ENCODE peak calls at places on chromosomes 3 and 15, in five cellular contexts. One of them, this sample, is unnamed. For H3K4me1 and H3K27me3, the result is how much of the 10 kb centered on the place peaks cover.

GRCh38 chr15:30791239-30791638 is 112.5 kb upstream of the FAN1 start:
- DNase-seq in heart left ventricle: no peak
- DNase-seq in left ventricle myocardium inferior: no peak
- DNase-seq in neural progenitor cell: peak
- DNase-seq in iPS DF 6.9: no peak
- DNase-seq in this sample: no peak

GRCh38 chr3:171566803-171567422 is 106.7 kb upstream of the TNIK start:
- DNase-seq in heart left ventricle: no peak
- DNase-seq in iPS DF 6.9: no peak
- DNase-seq in neural progenitor cell: peak
- DNase-seq in left ventricle myocardium inferior: no peak
- DNase-seq in this sample: no peak

GRCh38 chr3:134364061-134364935 is 9.9 kb downstream of the AMOTL2 start:
- DNase-seq in left ventricle myocardium inferior: peak
- DNase-seq in heart left ventricle: peak
- DNase-seq in neural progenitor cell: peak
- DNase-seq in iPS DF 6.9: peak
- DNase-seq in this sample: peak

GRCh38 chr3:192409203-192409837 is 318.0 kb downstream of the FGF12 start:
- DNase-seq in left ventricle myocardium inferior: peak
- DNase-seq in neural progenitor cell: peak
- DNase-seq in heart left ventricle: peak
- DNase-seq in iPS DF 6.9: no peak
- DNase-seq in this sample: peak

GRCh38 chr15:44066211-44066827 is 128.8 kb downstream of the FRMD5 start:
- DNase-seq in heart left ventricle: no peak
- DNase-seq in neural progenitor cell: peak
- DNase-seq in left ventricle myocardium inferior: no peak
- DNase-seq in iPS DF 6.9: peak
- DNase-seq in this sample: no peak

GRCh38 chr15:67574981-67575632 is 32.6 kb downstream of the MAP2K5 start:
- DNase-seq in neural progenitor cell: peak
- DNase-seq in left ventricle myocardium inferior: no peak
- DNase-seq in heart left ventricle: no peak
- DNase-seq in iPS DF 6.9: no peak
- DNase-seq in this sample: no peak

GRCh38 chr15:73872370-73872769 is 994 bp upstream of the TBC1D21 start:
- DNase-seq in left ventricle myocardium inferior: no peak
- DNase-seq in neural progenitor cell: no peak
- DNase-seq in heart left ventricle: no peak
- DNase-seq in iPS DF 6.9: no peak
- DNase-seq in this sample: no peak

GRCh38 chr3:105812194-105812586 is 56.6 kb downstream of the CBLB start:
- DNase-seq in iPS DF 6.9: no peak
- DNase-seq in left ventricle myocardium inferior: no peak
- DNase-seq in heart left ventricle: no peak
- DNase-seq in neural progenitor cell: no peak
- DNase-seq in this sample: no peak

GRCh38 chr3:153295906-153296305 is 133.9 kb downstream of the RAP2B start:
- DNase-seq in heart left ventricle: no peak
- DNase-seq in neural progenitor cell: no peak
- DNase-seq in iPS DF 6.9: no peak
- DNase-seq in left ventricle myocardium inferior: no peak
- DNase-seq in this sample: no peak

GRCh38 chr3:33047842-33048834 is 48.8 kb downstream of the GLB1 start:
- DNase-seq in neural progenitor cell: no peak
- DNase-seq in heart left ventricle: no peak
- DNase-seq in iPS DF 6.9: no peak
- DNase-seq in left ventricle myocardium inferior: no peak
- DNase-seq in this sample: no peak

GRCh38 chr15:55740479-55740878 is 2.5 kb downstream of the PRTG start:
- DNase-seq in neural progenitor cell: no peak
- DNase-seq in iPS DF 6.9: no peak
- DNase-seq in left ventricle myocardium inferior: no peak
- DNase-seq in heart left ventricle: no peak
- DNase-seq in this sample: no peak

GRCh38 chr15:88894819-88895767 is at the start of gene HAPLN3:
- DNase-seq in iPS DF 6.9: no peak
- DNase-seq in neural progenitor cell: peak
- DNase-seq in heart left ventricle: no peak
- DNase-seq in left ventricle myocardium inferior: no peak
- DNase-seq in this sample: no peak

GRCh38 chr15:76339302-76340197 is 3.0 kb downstream of the ISL2 start:
- DNase-seq in left ventricle myocardium inferior: no peak
- DNase-seq in heart left ventricle: no peak
- DNase-seq in iPS DF 6.9: no peak
- DNase-seq in neural progenitor cell: peak
- DNase-seq in this sample: no peak

GRCh38 chr15:75921732-75922703 is 18.3 kb downstream of the FBXO22 start:
- DNase-seq in iPS DF 6.9: no peak
- DNase-seq in left ventricle myocardium inferior: no peak
- DNase-seq in neural progenitor cell: peak
- DNase-seq in heart left ventricle: no peak
- DNase-seq in this sample: no peak

GRCh38 chr3:113264741-113265140 is 53.4 kb downstream of the BOC start:
- DNase-seq in neural progenitor cell: peak
- DNase-seq in left ventricle myocardium inferior: no peak
- DNase-seq in iPS DF 6.9: no peak
- DNase-seq in heart left ventricle: no peak
- DNase-seq in this sample: no peak

GRCh38 chr15:62392411-62392810 is 227.3 kb upstream of the C2CD4B start:
- DNase-seq in heart left ventricle: no peak
- DNase-seq in left ventricle myocardium inferior: peak
- DNase-seq in neural progenitor cell: peak
- DNase-seq in iPS DF 6.9: no peak
- DNase-seq in this sample: peak

GRCh38 chr15:99305761-99306505 is 54.7 kb downstream of the LRRC28 start:
- DNase-seq in iPS DF 6.9: no peak
- DNase-seq in left ventricle myocardium inferior: peak
- DNase-seq in heart left ventricle: peak
- DNase-seq in neural progenitor cell: peak
- DNase-seq in this sample: peak

GRCh38 chr15:65054333-65055200 is 9.4 kb downstream of the SLC51B start:
- DNase-seq in left ventricle myocardium inferior: peak
- DNase-seq in heart left ventricle: peak
- DNase-seq in neural progenitor cell: peak
- DNase-seq in iPS DF 6.9: no peak
- DNase-seq in this sample: peak

GRCh38 chr15:83881156-83881555 is 227.2 kb downstream of the ADAMTSL3 start:
- DNase-seq in left ventricle myocardium inferior: no peak
- DNase-seq in iPS DF 6.9: no peak
- DNase-seq in neural progenitor cell: no peak
- DNase-seq in heart left ventricle: no peak
- DNase-seq in this sample: no peak

GRCh38 chr3:178436773-178437172 is 99.5 kb upstream of the KCNMB2 start:
- DNase-seq in neural progenitor cell: peak
- DNase-seq in iPS DF 6.9: no peak
- DNase-seq in left ventricle myocardium inferior: no peak
- DNase-seq in heart left ventricle: no peak
- DNase-seq in this sample: no peak

GRCh38 chr3:150830094-150830681 is 67.2 kb upstream of the SIAH2 start:
- DNase-seq in heart left ventricle: no peak
- DNase-seq in iPS DF 6.9: no peak
- DNase-seq in left ventricle myocardium inferior: no peak
- DNase-seq in neural progenitor cell: peak
- DNase-seq in this sample: no peak

GRCh38 chr3:151869186-151869585 is 4.3 kb upstream of the SUCNR1 start:
- DNase-seq in iPS DF 6.9: no peak
- DNase-seq in left ventricle myocardium inferior: no peak
- DNase-seq in neural progenitor cell: peak
- DNase-seq in heart left ventricle: no peak
- DNase-seq in this sample: no peak

GRCh38 chr3:149004622-149005021 is 13.3 kb downstream of the GYG1 start:
- DNase-seq in neural progenitor cell: peak
- DNase-seq in iPS DF 6.9: no peak
- DNase-seq in heart left ventricle: no peak
- DNase-seq in left ventricle myocardium inferior: no peak
- DNase-seq in this sample: no peak

GRCh38 chr3:53680026-53680425 is 166.2 kb downstream of the CHDH start:
- DNase-seq in iPS DF 6.9: no peak
- DNase-seq in neural progenitor cell: peak
- DNase-seq in left ventricle myocardium inferior: peak
- DNase-seq in heart left ventricle: no peak
- DNase-seq in this sample: peak

GRCh38 chr3:106814231-106814630 is 563.0 kb upstream of the CCDC54 start:
- DNase-seq in neural progenitor cell: no peak
- DNase-seq in left ventricle myocardium inferior: peak
- DNase-seq in iPS DF 6.9: no peak
- DNase-seq in heart left ventricle: no peak
- DNase-seq in this sample: peak

GRCh38 chr3:108845709-108846293 is 23.2 kb downstream of the TRAT1 start:
- DNase-seq in neural progenitor cell: no peak
- DNase-seq in left ventricle myocardium inferior: no peak
- DNase-seq in heart left ventricle: no peak
- DNase-seq in iPS DF 6.9: no peak
- DNase-seq in this sample: no peak

GRCh38 chr3:159897331-159898075 is 91.1 kb upstream of the IL12A start:
- DNase-seq in heart left ventricle: no peak
- DNase-seq in iPS DF 6.9: no peak
- DNase-seq in neural progenitor cell: no peak
- DNase-seq in left ventricle myocardium inferior: no peak
- DNase-seq in this sample: no peak

GRCh38 chr15:35603298-35603697 is 57.3 kb upstream of the DPH6 start:
- DNase-seq in heart left ventricle: no peak
- DNase-seq in neural progenitor cell: no peak
- DNase-seq in left ventricle myocardium inferior: no peak
- DNase-seq in iPS DF 6.9: no peak
- DNase-seq in this sample: no peak

GRCh38 chr3:194508486-194509449 is 22.0 kb upstream of the ATP13A3 start:
- DNase-seq in iPS DF 6.9: no peak
- DNase-seq in neural progenitor cell: no peak
- DNase-seq in heart left ventricle: no peak
- DNase-seq in left ventricle myocardium inferior: no peak
- DNase-seq in this sample: no peak

GRCh38 chr3:29346828-29347227 is 66.0 kb downstream of the RBMS3 start:
- DNase-seq in heart left ventricle: no peak
- DNase-seq in iPS DF 6.9: no peak
- DNase-seq in neural progenitor cell: no peak
- DNase-seq in left ventricle myocardium inferior: no peak
- DNase-seq in this sample: no peak

GRCh38 chr15:89514596-89515406 is 18.4 kb upstream of the RHCG start:
- DNase-seq in iPS DF 6.9: no peak
- DNase-seq in neural progenitor cell: no peak
- DNase-seq in left ventricle myocardium inferior: no peak
- DNase-seq in heart left ventricle: no peak
- DNase-seq in this sample: no peak

GRCh38 chr3:8768364-8769087 is 887 bp downstream of the OXTR start:
- DNase-seq in heart left ventricle: no peak
- DNase-seq in neural progenitor cell: no peak
- DNase-seq in left ventricle myocardium inferior: no peak
- DNase-seq in iPS DF 6.9: no peak
- DNase-seq in this sample: no peak

GRCh38 chr3:57977755-57978715 is 30.2 kb upstream of the FLNB start:
- DNase-seq in heart left ventricle: no peak
- DNase-seq in left ventricle myocardium inferior: no peak
- DNase-seq in iPS DF 6.9: no peak
- DNase-seq in neural progenitor cell: no peak
- DNase-seq in this sample: no peak

DNA sequence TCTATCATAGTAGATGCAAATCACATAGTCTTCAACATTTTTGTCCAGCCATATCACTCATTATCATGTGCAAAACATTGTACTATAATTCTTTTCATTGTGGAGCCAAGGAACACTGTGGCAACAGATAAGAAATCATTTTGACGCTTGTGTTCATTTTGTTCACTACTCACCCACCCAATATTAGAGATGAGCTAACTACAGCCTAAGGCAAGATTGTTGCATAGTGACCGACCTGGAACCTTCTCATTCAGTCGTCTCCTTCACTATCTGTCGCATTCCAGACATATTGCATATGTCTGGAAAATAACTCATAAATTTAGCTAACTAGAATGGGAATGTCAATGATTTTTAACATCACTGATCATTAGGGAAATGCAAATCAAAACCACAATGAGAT is 270.3 kb downstream of the CGGBP1 start:
- DNase-seq in iPS DF 6.9: no peak
- DNase-seq in heart left ventricle: no peak
- DNase-seq in neural progenitor cell: no peak
- DNase-seq in left ventricle myocardium inferior: no peak
- DNase-seq in this sample: no peak
- H3K4me1 ChIP-seq in iPS DF 6.9: under half
- H3K4me1 ChIP-seq in heart left ventricle: under half
- H3K4me1 ChIP-seq in neural progenitor cell: under half
- H3K4me1 ChIP-seq in left ventricle myocardium inferior: under half
- H3K4me1 ChIP-seq in this sample: under half

GRCh38 chr3:13245579-13245978 is 172.3 kb upstream of the IQSEC1 start:
- DNase-seq in left ventricle myocardium inferior: no peak
- DNase-seq in iPS DF 6.9: no peak
- DNase-seq in neural progenitor cell: no peak
- DNase-seq in heart left ventricle: no peak
- DNase-seq in this sample: no peak
- H3K27me3 ChIP-seq in left ventricle myocardium inferior: under half
- H3K27me3 ChIP-seq in iPS DF 6.9: under half
- H3K27me3 ChIP-seq in neural progenitor cell: under half
- H3K27me3 ChIP-seq in heart left ventricle: under half
- H3K27me3 ChIP-seq in this sample: under half

GRCh38 chr3:62229201-62229600 is 144.1 kb downstream of the FEZF2 start:
- DNase-seq in neural progenitor cell: peak
- DNase-seq in iPS DF 6.9: no peak
- DNase-seq in left ventricle myocardium inferior: no peak
- DNase-seq in heart left ventricle: no peak
- DNase-seq in this sample: no peak
- H3K4me3 ChIP-seq in neural progenitor cell: no peak
- H3K4me3 ChIP-seq in iPS DF 6.9: no peak
- H3K4me3 ChIP-seq in left ventricle myocardium inferior: no peak
- H3K4me3 ChIP-seq in heart left ventricle: no peak
- H3K4me3 ChIP-seq in this sample: no peak

DNA sequence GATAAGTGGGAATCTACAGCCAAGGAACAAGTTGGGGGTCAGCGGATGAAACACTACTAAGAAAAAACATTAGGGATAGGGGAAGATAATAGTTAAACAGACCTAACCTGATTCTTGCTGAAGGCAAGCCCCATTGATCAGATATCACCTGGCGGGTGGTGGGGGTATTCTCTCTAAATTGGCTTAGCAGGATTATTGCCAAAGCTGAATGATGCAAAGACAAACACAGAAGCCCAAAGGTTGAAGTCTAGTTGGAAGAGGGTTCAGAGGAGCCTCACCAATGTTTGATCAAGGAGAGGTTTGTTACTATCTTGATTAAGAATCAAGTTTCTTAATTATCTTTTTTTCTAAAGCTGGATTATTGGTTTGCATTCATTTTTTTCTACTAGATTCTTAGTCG is 371.9 kb upstream of the CNTN4 start:
- DNase-seq in heart left ventricle: no peak
- DNase-seq in left ventricle myocardium inferior: no peak
- DNase-seq in iPS DF 6.9: no peak
- DNase-seq in neural progenitor cell: no peak
- DNase-seq in this sample: no peak
- H3K4me1 ChIP-seq in heart left ventricle: under half
- H3K4me1 ChIP-seq in left ventricle myocardium inferior: under half
- H3K4me1 ChIP-seq in iPS DF 6.9: under half
- H3K4me1 ChIP-seq in neural progenitor cell: under half
- H3K4me1 ChIP-seq in this sample: under half

GRCh38 chr3:25449857-25450256 is 21.8 kb downstream of the RARB start:
- DNase-seq in heart left ventricle: no peak
- DNase-seq in iPS DF 6.9: no peak
- DNase-seq in left ventricle myocardium inferior: no peak
- DNase-seq in neural progenitor cell: no peak
- DNase-seq in this sample: no peak
- H3K27me3 ChIP-seq in heart left ventricle: under half
- H3K27me3 ChIP-seq in iPS DF 6.9: under half
- H3K27me3 ChIP-seq in left ventricle myocardium inferior: under half
- H3K27me3 ChIP-seq in neural progenitor cell: under half
- H3K27me3 ChIP-seq in this sample: under half

GRCh38 chr3:119891944-119892721 is 110.2 kb downstream of the NR1I2 start:
- DNase-seq in iPS DF 6.9: peak
- DNase-seq in heart left ventricle: no peak
- DNase-seq in neural progenitor cell: peak
- DNase-seq in left ventricle myocardium inferior: no peak
- DNase-seq in this sample: peak
- H3K4me3 ChIP-seq in iPS DF 6.9: no peak
- H3K4me3 ChIP-seq in heart left ventricle: no peak
- H3K4me3 ChIP-seq in neural progenitor cell: no peak
- H3K4me3 ChIP-seq in left ventricle myocardium inferior: no peak
- H3K4me3 ChIP-seq in this sample: no peak